ENCODE peak calls at places on chromosomes 2 and 18, in five cellular contexts. One of them, this sample, is unnamed.

GRCh38 chr2:138829326-138829725 is 49.1 kb upstream of the NXPH2 start:
- DNase-seq in OCI-LY7: peak
- DNase-seq in effector memory CD4-positive, alpha-beta T cell: no peak
- DNase-seq in T-helper 2 cell: peak
- DNase-seq in Caki2: peak
- DNase-seq in this sample: peak

GRCh38 chr2:54666131-54666637 is 57.3 kb upstream of the EML6 start:
- DNase-seq in OCI-LY7: no peak
- DNase-seq in effector memory CD4-positive, alpha-beta T cell: no peak
- DNase-seq in T-helper 2 cell: no peak
- DNase-seq in Caki2: no peak
- DNase-seq in this sample: peak

GRCh38 chr2:174587607-174588006 is 10.0 kb downstream of the WIPF1 start:
- DNase-seq in OCI-LY7: no peak
- DNase-seq in effector memory CD4-positive, alpha-beta T cell: no peak
- DNase-seq in T-helper 2 cell: no peak
- DNase-seq in Caki2: no peak
- DNase-seq in this sample: no peak

GRCh38 chr2:236908456-236909388 is 177.0 kb upstream of the COPS8 start:
- DNase-seq in OCI-LY7: no peak
- DNase-seq in effector memory CD4-positive, alpha-beta T cell: no peak
- DNase-seq in T-helper 2 cell: no peak
- DNase-seq in Caki2: no peak
- DNase-seq in this sample: no peak

GRCh38 chr2:219570194-219570923 is 980 bp downstream of the OBSL1 start:
- DNase-seq in OCI-LY7: no peak
- DNase-seq in effector memory CD4-positive, alpha-beta T cell: no peak
- DNase-seq in T-helper 2 cell: no peak
- DNase-seq in Caki2: peak
- DNase-seq in this sample: no peak

GRCh38 chr18:361941-362913 is 94.4 kb upstream of the THOC1 start:
- DNase-seq in OCI-LY7: no peak
- DNase-seq in effector memory CD4-positive, alpha-beta T cell: no peak
- DNase-seq in T-helper 2 cell: no peak
- DNase-seq in Caki2: no peak
- DNase-seq in this sample: no peak

GRCh38 chr2:72137498-72138010 is 10.1 kb downstream of the CYP26B1 start:
- DNase-seq in OCI-LY7: peak
- DNase-seq in effector memory CD4-positive, alpha-beta T cell: no peak
- DNase-seq in T-helper 2 cell: no peak
- DNase-seq in Caki2: peak
- DNase-seq in this sample: no peak

GRCh38 chr18:58202406-58202730 is 158.3 kb downstream of the NEDD4L start:
- DNase-seq in OCI-LY7: no peak
- DNase-seq in effector memory CD4-positive, alpha-beta T cell: no peak
- DNase-seq in T-helper 2 cell: no peak
- DNase-seq in Caki2: peak
- DNase-seq in this sample: peak

GRCh38 chr18:74895686-74896085 is 298.0 kb downstream of the ZNF407 start:
- DNase-seq in OCI-LY7: no peak
- DNase-seq in effector memory CD4-positive, alpha-beta T cell: no peak
- DNase-seq in T-helper 2 cell: no peak
- DNase-seq in Caki2: no peak
- DNase-seq in this sample: no peak

GRCh38 chr2:66445076-66445724 is 10.3 kb downstream of the MEIS1 start:
- DNase-seq in OCI-LY7: no peak
- DNase-seq in effector memory CD4-positive, alpha-beta T cell: no peak
- DNase-seq in T-helper 2 cell: no peak
- DNase-seq in Caki2: no peak
- DNase-seq in this sample: no peak

GRCh38 chr18:77321823-77322805 is 72.5 kb downstream of the GALR1 start:
- DNase-seq in OCI-LY7: no peak
- DNase-seq in effector memory CD4-positive, alpha-beta T cell: no peak
- DNase-seq in T-helper 2 cell: no peak
- DNase-seq in Caki2: no peak
- DNase-seq in this sample: no peak

GRCh38 chr18:35605686-35606417 is 24.3 kb downstream of the GALNT1 start:
- DNase-seq in OCI-LY7: no peak
- DNase-seq in effector memory CD4-positive, alpha-beta T cell: no peak
- DNase-seq in T-helper 2 cell: no peak
- DNase-seq in Caki2: no peak
- DNase-seq in this sample: no peak

GRCh38 chr18:74898965-74899364 is 301.3 kb downstream of the ZNF407 start:
- DNase-seq in OCI-LY7: no peak
- DNase-seq in effector memory CD4-positive, alpha-beta T cell: no peak
- DNase-seq in T-helper 2 cell: no peak
- DNase-seq in Caki2: peak
- DNase-seq in this sample: no peak

GRCh38 chr2:20635096-20635475 is 15.8 kb downstream of the HS1BP3 start:
- DNase-seq in OCI-LY7: no peak
- DNase-seq in effector memory CD4-positive, alpha-beta T cell: no peak
- DNase-seq in T-helper 2 cell: no peak
- DNase-seq in Caki2: no peak
- DNase-seq in this sample: no peak

GRCh38 chr2:231672617-231673347 is 35.5 kb upstream of the PTMA start:
- DNase-seq in OCI-LY7: peak
- DNase-seq in effector memory CD4-positive, alpha-beta T cell: no peak
- DNase-seq in T-helper 2 cell: no peak
- DNase-seq in Caki2: peak
- DNase-seq in this sample: no peak

GRCh38 chr18:11163668-11164067 is 14.3 kb upstream of the PIEZO2 start:
- DNase-seq in OCI-LY7: no peak
- DNase-seq in effector memory CD4-positive, alpha-beta T cell: no peak
- DNase-seq in T-helper 2 cell: no peak
- DNase-seq in Caki2: no peak
- DNase-seq in this sample: no peak

GRCh38 chr2:9779572-9780264 is 63.6 kb upstream of the TAF1B start:
- DNase-seq in OCI-LY7: peak
- DNase-seq in effector memory CD4-positive, alpha-beta T cell: peak
- DNase-seq in T-helper 2 cell: peak
- DNase-seq in Caki2: no peak
- DNase-seq in this sample: no peak

GRCh38 chr2:1049691-1050090 is 99.0 kb downstream of the SNTG2 start:
- DNase-seq in OCI-LY7: no peak
- DNase-seq in effector memory CD4-positive, alpha-beta T cell: no peak
- DNase-seq in T-helper 2 cell: no peak
- DNase-seq in Caki2: no peak
- DNase-seq in this sample: no peak

GRCh38 chr2:114762986-114763385 is 320.5 kb downstream of the DPP10 start:
- DNase-seq in OCI-LY7: no peak
- DNase-seq in effector memory CD4-positive, alpha-beta T cell: no peak
- DNase-seq in T-helper 2 cell: no peak
- DNase-seq in Caki2: no peak
- DNase-seq in this sample: no peak

GRCh38 chr18:8142932-8143331 is 466.3 kb upstream of the RAB12 start:
- DNase-seq in OCI-LY7: no peak
- DNase-seq in effector memory CD4-positive, alpha-beta T cell: no peak
- DNase-seq in T-helper 2 cell: no peak
- DNase-seq in Caki2: no peak
- DNase-seq in this sample: no peak

GRCh38 chr2:14420851-14421250 is 211.7 kb upstream of the LRATD1 start:
- DNase-seq in OCI-LY7: no peak
- DNase-seq in effector memory CD4-positive, alpha-beta T cell: no peak
- DNase-seq in T-helper 2 cell: no peak
- DNase-seq in Caki2: no peak
- DNase-seq in this sample: no peak

GRCh38 chr2:152649997-152650396 is 67.3 kb downstream of the PRPF40A start:
- DNase-seq in OCI-LY7: no peak
- DNase-seq in effector memory CD4-positive, alpha-beta T cell: no peak
- DNase-seq in T-helper 2 cell: no peak
- DNase-seq in Caki2: no peak
- DNase-seq in this sample: no peak

GRCh38 chr2:216878072-216878471 is 18.2 kb upstream of the TNP1 start:
- DNase-seq in OCI-LY7: no peak
- DNase-seq in effector memory CD4-positive, alpha-beta T cell: no peak
- DNase-seq in T-helper 2 cell: no peak
- DNase-seq in Caki2: no peak
- DNase-seq in this sample: peak

GRCh38 chr18:79791141-79791972 is 6.4 kb upstream of the KCNG2 start:
- DNase-seq in OCI-LY7: no peak
- DNase-seq in effector memory CD4-positive, alpha-beta T cell: no peak
- DNase-seq in T-helper 2 cell: no peak
- DNase-seq in Caki2: no peak
- DNase-seq in this sample: peak